ENCODE peak calls at places on chromosomes 7 and 10, in seven cellular contexts. K is colonic mucosa, L is suprapubic skin, Q is iPS DF 6.9, I is esophagus muscularis mucosa, X is fibroblast of lung, E is PC-9. Z is an unnamed sample.

GRCh38 chr7:87359366-87359765 is 13.9 kb downstream of the CROT start:
- DNase-seq in K (no peak), L (no peak), Q (no peak), I (no peak), X (no peak), E (peak; percentile 35), Z (peak; percentile 32)

GRCh38 chr10:17169807-17170206 is 31.7 kb downstream of the TRDMT1 start:
- DNase-seq in K (no peak), L (no peak), Q (no peak), I (no peak), X (no peak), E (no peak), Z (no peak)

GRCh38 chr10:52050429-52051047 is 263.5 kb upstream of the DKK1 start:
- DNase-seq in K (no peak), L (no peak), Q (no peak), I (no peak), X (no peak), E (no peak), Z (no peak)

GRCh38 chr7:45073843-45074737 is 14.7 kb downstream of the NACAD start:
- DNase-seq in K (no peak), L (no peak), Q (no peak), I (no peak), X (no peak), E (peak; percentile 63), Z (no peak)

GRCh38 chr7:5420108-5420840 is 3.4 kb downstream of the TNRC18 start:
- DNase-seq in K (no peak), L (no peak), Q (no peak), I (no peak), X (no peak), E (no peak), Z (no peak)

GRCh38 chr10:90859321-90859751 is 1.5 kb upstream of the HTR7 start:
- DNase-seq in K (no peak), L (no peak), Q (no peak), I (no peak), X (peak; percentile 83), E (peak; percentile 75), Z (no peak)

GRCh38 chr7:105136221-105136620 is 122.2 kb downstream of the KMT2E start:
- DNase-seq in K (no peak), L (no peak), Q (no peak), I (no peak), X (no peak), E (peak; percentile 65), Z (no peak)

GRCh38 chr7:12062062-12062461 is 149.0 kb upstream of the TMEM106B start:
- DNase-seq in K (no peak), L (no peak), Q (no peak), I (no peak), X (no peak), E (no peak), Z (no peak)

GRCh38 chr7:139745330-139746143 is 32.3 kb downstream of the HIPK2 start:
- DNase-seq in K (no peak), L (no peak), Q (no peak), I (no peak), X (peak; percentile 61), E (no peak), Z (no peak)

GRCh38 chr7:139744768-139745250 is 33.0 kb downstream of the HIPK2 start:
- DNase-seq in K (no peak), L (no peak), Q (no peak), I (no peak), X (no peak), E (no peak), Z (no peak)

GRCh38 chr7:139741813-139742344 is 35.9 kb downstream of the HIPK2 start:
- DNase-seq in K (no peak), L (no peak), Q (no peak), I (no peak), X (no peak), E (no peak), Z (no peak)

GRCh38 chr7:139743267-139743966 is 34.4 kb downstream of the HIPK2 start:
- DNase-seq in K (no peak), L (no peak), Q (no peak), I (no peak), X (no peak), E (no peak), Z (no peak)

DNA sequence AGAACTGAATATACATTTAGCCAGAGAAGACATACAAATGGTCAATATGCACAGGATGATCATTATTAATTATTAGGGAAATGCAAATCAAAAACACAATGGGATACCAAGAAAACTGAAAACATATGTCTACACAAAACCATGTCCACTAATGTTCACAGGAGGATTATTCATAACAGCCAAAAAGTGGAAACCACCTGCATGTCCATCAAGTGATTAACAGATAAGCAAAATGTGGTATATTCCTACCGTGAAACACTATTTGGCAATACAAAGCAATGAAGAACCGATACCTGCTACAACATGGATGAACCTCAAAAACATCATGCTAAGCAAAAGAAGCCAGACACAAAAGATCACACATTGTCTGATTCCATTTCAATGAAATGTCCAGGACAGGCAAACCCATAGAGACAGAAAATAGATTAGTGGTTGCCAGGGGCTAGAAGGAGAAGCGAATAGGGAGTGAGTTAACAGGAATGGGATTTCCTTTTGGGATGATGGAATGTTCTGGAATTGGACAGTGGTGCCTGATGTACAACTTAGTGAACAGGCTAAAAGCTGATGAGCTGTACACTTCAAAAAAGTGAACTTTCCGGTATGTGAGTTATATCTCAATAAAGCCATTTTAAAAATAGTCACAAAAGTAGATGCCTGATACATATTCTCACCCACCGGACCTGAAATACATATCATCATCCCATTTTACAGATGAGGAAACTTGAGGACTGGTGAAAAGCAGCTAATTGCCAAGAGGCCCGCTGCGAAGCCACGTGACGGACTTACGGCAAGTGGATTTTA is 33.6 kb downstream of the HIPK2 start:
- DNase-seq in K (no peak), L (no peak), Q (no peak), I (no peak), X (no peak), E (no peak), Z (no peak)
- H3K27ac ChIP-seq in K (no peak overlapping the region), L (no peak overlapping the region), Q (no peak overlapping the region), I (no peak overlapping the region), X (no peak overlapping the region), E (no peak overlapping the region), Z (no peak overlapping the region)

DNA sequence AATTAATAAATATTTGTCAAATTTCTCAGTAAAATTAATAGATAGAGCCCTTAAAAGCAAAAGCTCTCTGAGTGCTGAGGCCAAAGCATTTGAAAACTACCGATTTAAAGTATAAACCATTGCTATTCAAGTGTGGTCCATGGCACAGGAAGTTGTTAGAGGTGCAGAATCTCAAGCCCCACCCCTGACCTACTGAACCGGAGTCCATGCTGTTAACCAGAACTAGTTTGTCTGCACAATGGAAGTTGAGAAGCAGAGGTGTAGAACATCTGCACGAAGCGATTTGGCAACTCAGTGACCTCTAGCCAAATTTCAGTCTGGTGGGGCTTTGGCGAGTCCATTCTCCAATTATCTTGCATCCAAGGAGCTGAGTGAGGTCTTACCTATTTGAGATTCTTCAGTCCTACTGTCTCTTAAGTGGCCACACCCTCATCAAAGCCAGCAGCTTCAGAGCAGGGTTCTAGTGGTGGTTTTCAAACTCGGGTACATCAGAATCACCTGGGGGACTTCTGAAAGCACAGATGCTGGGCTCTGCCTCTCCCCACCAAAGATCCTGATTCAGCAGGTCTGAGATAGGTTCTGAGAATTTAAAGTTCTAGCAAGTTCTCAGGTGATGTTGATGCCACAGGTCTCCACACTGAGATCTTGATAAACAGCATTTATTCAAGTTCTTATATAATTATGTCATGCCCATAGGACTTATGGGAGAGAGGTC is 96.8 kb upstream of the SAMD8 start:
- DNase-seq in K (no peak), L (no peak), Q (no peak), I (no peak), X (no peak), E (no peak), Z (no peak)
- H3K4me1 ChIP-seq in K (no peaks in the 10 kb centered on the region), L (peaks cover 8% of the 10 kb centered on the region), Q (no peaks in the 10 kb centered on the region), I (peaks cover 63% of the 10 kb centered on the region), X (no peaks in the 10 kb centered on the region), E (no peaks in the 10 kb centered on the region), Z (no peaks in the 10 kb centered on the region)

DNA sequence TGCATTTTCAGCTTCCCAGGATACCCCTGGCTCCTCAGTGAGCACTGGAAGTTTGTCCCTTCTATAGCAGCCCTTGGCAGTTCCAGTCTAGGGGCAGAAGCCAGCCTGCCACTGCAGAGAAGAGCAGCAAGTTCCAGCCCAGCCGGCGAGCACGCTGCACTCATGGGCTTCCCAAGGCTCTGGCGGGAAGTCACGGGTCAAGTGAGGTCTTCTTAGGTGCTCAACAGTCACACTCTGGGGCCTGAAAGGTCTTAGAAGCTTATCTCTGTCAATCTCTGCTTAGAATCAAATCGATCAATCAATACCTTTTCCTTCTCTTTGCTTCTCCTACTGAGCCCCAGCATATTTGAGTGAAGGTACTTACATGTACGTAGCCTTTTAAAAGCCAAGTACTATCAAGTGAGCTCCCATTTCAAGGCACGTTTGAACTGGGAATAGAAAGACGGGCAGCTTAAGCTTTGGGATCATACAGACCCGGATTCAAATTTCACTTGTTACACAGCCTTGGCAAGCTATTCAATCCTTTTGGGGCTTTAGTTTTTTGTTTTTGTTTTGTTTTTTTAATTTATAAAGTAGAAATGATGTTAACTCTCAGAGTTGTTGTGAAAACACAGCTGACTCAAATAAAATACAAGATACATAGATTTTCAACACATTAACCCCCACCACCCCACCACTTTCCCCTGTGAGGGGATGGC is 152.6 kb upstream of the KLF14 start:
- DNase-seq in K (no peak), L (no peak), Q (no peak), I (no peak), X (no peak), E (no peak), Z (no peak)
- H3K36me3 ChIP-seq in K (peaks cover 4% of the 10 kb centered on the region), L (peaks cover 46% of the 10 kb centered on the region), Q (no peaks in the 10 kb centered on the region), I (peaks cover 66% of the 10 kb centered on the region), X (peaks cover 37% of the 10 kb centered on the region), E (peaks cover 89% of the 10 kb centered on the region), Z (peaks cover 40% of the 10 kb centered on the region)

GRCh38 chr7:1865000-1865808 is 195.1 kb downstream of the ELFN1 start:
- DNase-seq in K (no peak), L (no peak), Q (no peak), I (no peak), X (no peak), E (no peak), Z (no peak)

GRCh38 chr7:1861799-1862458 is 191.9 kb downstream of the ELFN1 start:
- DNase-seq in K (no peak), L (no peak), Q (no peak), I (no peak), X (no peak), E (no peak), Z (no peak)

GRCh38 chr7:1862560-1862959 is 192.5 kb downstream of the ELFN1 start:
- DNase-seq in K (no peak), L (no peak), Q (no peak), I (no peak), X (peak; percentile 21), E (no peak), Z (no peak)

GRCh38 chr7:1864126-1864940 is 194.3 kb downstream of the ELFN1 start:
- DNase-seq in K (no peak), L (no peak), Q (no peak), I (no peak), X (no peak), E (no peak), Z (no peak)

DNA sequence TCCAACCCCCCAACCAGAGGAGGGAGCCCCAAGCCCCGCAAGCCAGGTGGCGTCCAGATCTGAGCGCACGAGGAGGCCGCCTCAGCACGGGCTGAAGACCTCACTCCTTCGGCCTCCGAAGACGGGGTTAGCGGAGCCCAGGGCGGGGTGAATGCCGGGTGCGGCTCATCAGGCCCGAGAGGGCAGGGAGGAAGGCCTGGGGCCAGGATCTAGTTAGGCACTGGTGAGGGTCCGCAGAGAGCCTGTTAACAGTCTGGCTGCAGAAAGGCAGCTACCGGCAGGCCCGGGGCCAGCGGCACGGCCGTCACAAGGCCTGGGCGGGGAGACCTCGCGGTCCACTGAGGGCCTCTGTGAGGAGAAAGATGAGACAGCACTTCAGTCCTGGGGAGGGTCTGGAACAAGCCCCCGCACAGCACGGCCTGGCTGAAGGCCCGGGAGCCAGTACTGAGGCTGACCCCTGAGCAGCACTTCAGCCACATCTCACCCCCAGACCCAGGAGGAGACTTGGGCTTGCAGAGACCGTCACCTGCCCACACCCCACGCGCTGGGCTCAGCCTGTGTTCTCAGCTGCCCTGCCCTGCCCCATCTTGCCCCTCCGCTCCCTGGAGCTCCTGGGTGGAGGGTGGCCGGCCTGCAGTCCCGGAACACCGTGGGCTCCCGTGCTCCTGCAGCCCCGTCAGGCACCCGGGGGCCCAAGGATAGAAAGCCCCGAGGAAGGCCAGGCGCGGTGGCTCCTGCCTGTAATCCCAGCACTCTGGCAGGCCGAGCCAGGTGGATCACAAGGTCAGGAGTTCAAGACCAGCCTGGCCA is 193.2 kb downstream of the ELFN1 start:
- DNase-seq in K (no peak), L (no peak), Q (no peak), I (no peak), X (no peak), E (no peak), Z (no peak)
- H3K27ac ChIP-seq in K (no peak overlapping the region), L (no peak overlapping the region), Q (no peak overlapping the region), I (no peak overlapping the region), X (no peak overlapping the region), E (no peak overlapping the region), Z (no peak overlapping the region)

Z was measured in keratinocyte.